ENCODE peak calls at places on chromosome 9, in ten cellular contexts. One of them, this sample, is unnamed.

GRCh38 chr9:93307468-93308157 is 123.7 kb downstream of the WNK2 start:
- DNase-seq in HTR-8/SVneo: no peak
- DNase-seq in activated naive CD4-positive, alpha-beta T cell treated with anti-CD3 and anti-CD28 coated beads, Interleukin-2, amount 10 ng/mL, durations not matched to agents 7 days and 5 days: peak
- DNase-seq in small intestine: no peak
- DNase-seq in lower leg skin: no peak
- DNase-seq in NCI-H524: no peak
- DNase-seq in sciatic nerve: no peak
- DNase-seq in HT-29: no peak
- DNase-seq in NCI-H446 treated with DMSO at 0.1 percent for 48 hours: no peak
- DNase-seq in stimulated activated CD4-positive, alpha-beta T cell treated with anti-CD3 and anti-CD28 coated beads, Interleukin-2, amount 100 ng/mL, for 48 hours: no peak
- DNase-seq in this sample: peak

GRCh38 chr9:116327702-116328440 is 174.3 kb downstream of the PAPPA start:
- DNase-seq in HTR-8/SVneo: no peak
- DNase-seq in activated naive CD4-positive, alpha-beta T cell treated with anti-CD3 and anti-CD28 coated beads, Interleukin-2, amount 10 ng/mL, durations not matched to agents 7 days and 5 days: no peak
- DNase-seq in small intestine: no peak
- DNase-seq in lower leg skin: no peak
- DNase-seq in NCI-H524: no peak
- DNase-seq in sciatic nerve: no peak
- DNase-seq in HT-29: no peak
- DNase-seq in NCI-H446 treated with DMSO at 0.1 percent for 48 hours: no peak
- DNase-seq in stimulated activated CD4-positive, alpha-beta T cell treated with anti-CD3 and anti-CD28 coated beads, Interleukin-2, amount 100 ng/mL, for 48 hours: no peak
- DNase-seq in this sample: no peak

GRCh38 chr9:130150779-130151381 is 21.3 kb upstream of the NCS1 start:
- DNase-seq in HTR-8/SVneo: no peak
- DNase-seq in activated naive CD4-positive, alpha-beta T cell treated with anti-CD3 and anti-CD28 coated beads, Interleukin-2, amount 10 ng/mL, durations not matched to agents 7 days and 5 days: no peak
- DNase-seq in small intestine: no peak
- DNase-seq in lower leg skin: no peak
- DNase-seq in NCI-H524: no peak
- DNase-seq in sciatic nerve: no peak
- DNase-seq in HT-29: no peak
- DNase-seq in NCI-H446 treated with DMSO at 0.1 percent for 48 hours: peak
- DNase-seq in stimulated activated CD4-positive, alpha-beta T cell treated with anti-CD3 and anti-CD28 coated beads, Interleukin-2, amount 100 ng/mL, for 48 hours: no peak
- DNase-seq in this sample: no peak

GRCh38 chr9:138097501-138097991 is 220.0 kb downstream of the CACNA1B start:
- DNase-seq in HTR-8/SVneo: no peak
- DNase-seq in activated naive CD4-positive, alpha-beta T cell treated with anti-CD3 and anti-CD28 coated beads, Interleukin-2, amount 10 ng/mL, durations not matched to agents 7 days and 5 days: peak
- DNase-seq in small intestine: no peak
- DNase-seq in lower leg skin: peak
- DNase-seq in NCI-H524: no peak
- DNase-seq in sciatic nerve: no peak
- DNase-seq in HT-29: no peak
- DNase-seq in NCI-H446 treated with DMSO at 0.1 percent for 48 hours: no peak
- DNase-seq in stimulated activated CD4-positive, alpha-beta T cell treated with anti-CD3 and anti-CD28 coated beads, Interleukin-2, amount 100 ng/mL, for 48 hours: no peak
- DNase-seq in this sample: peak

GRCh38 chr9:34037626-34038025 is 11.1 kb downstream of the UBAP2 start:
- DNase-seq in HTR-8/SVneo: no peak
- DNase-seq in activated naive CD4-positive, alpha-beta T cell treated with anti-CD3 and anti-CD28 coated beads, Interleukin-2, amount 10 ng/mL, durations not matched to agents 7 days and 5 days: no peak
- DNase-seq in small intestine: no peak
- DNase-seq in lower leg skin: no peak
- DNase-seq in NCI-H524: peak
- DNase-seq in sciatic nerve: no peak
- DNase-seq in HT-29: no peak
- DNase-seq in NCI-H446 treated with DMSO at 0.1 percent for 48 hours: no peak
- DNase-seq in stimulated activated CD4-positive, alpha-beta T cell treated with anti-CD3 and anti-CD28 coated beads, Interleukin-2, amount 100 ng/mL, for 48 hours: no peak
- DNase-seq in this sample: no peak

GRCh38 chr9:105643795-105644194 is 18.5 kb upstream of the TAL2 start:
- DNase-seq in HTR-8/SVneo: no peak
- DNase-seq in activated naive CD4-positive, alpha-beta T cell treated with anti-CD3 and anti-CD28 coated beads, Interleukin-2, amount 10 ng/mL, durations not matched to agents 7 days and 5 days: no peak
- DNase-seq in small intestine: no peak
- DNase-seq in lower leg skin: no peak
- DNase-seq in NCI-H524: no peak
- DNase-seq in sciatic nerve: no peak
- DNase-seq in HT-29: no peak
- DNase-seq in NCI-H446 treated with DMSO at 0.1 percent for 48 hours: no peak
- DNase-seq in stimulated activated CD4-positive, alpha-beta T cell treated with anti-CD3 and anti-CD28 coated beads, Interleukin-2, amount 100 ng/mL, for 48 hours: no peak
- DNase-seq in this sample: no peak

GRCh38 chr9:132046456-132046855 is 33.2 kb downstream of the MED27 start:
- DNase-seq in HTR-8/SVneo: no peak
- DNase-seq in activated naive CD4-positive, alpha-beta T cell treated with anti-CD3 and anti-CD28 coated beads, Interleukin-2, amount 10 ng/mL, durations not matched to agents 7 days and 5 days: no peak
- DNase-seq in small intestine: no peak
- DNase-seq in lower leg skin: no peak
- DNase-seq in NCI-H524: no peak
- DNase-seq in sciatic nerve: no peak
- DNase-seq in HT-29: no peak
- DNase-seq in NCI-H446 treated with DMSO at 0.1 percent for 48 hours: no peak
- DNase-seq in stimulated activated CD4-positive, alpha-beta T cell treated with anti-CD3 and anti-CD28 coated beads, Interleukin-2, amount 100 ng/mL, for 48 hours: no peak
- DNase-seq in this sample: no peak

GRCh38 chr9:111807197-111807596 is 12.5 kb upstream of the SHOC1 start:
- DNase-seq in HTR-8/SVneo: no peak
- DNase-seq in activated naive CD4-positive, alpha-beta T cell treated with anti-CD3 and anti-CD28 coated beads, Interleukin-2, amount 10 ng/mL, durations not matched to agents 7 days and 5 days: no peak
- DNase-seq in small intestine: no peak
- DNase-seq in lower leg skin: no peak
- DNase-seq in NCI-H524: no peak
- DNase-seq in sciatic nerve: no peak
- DNase-seq in HT-29: peak
- DNase-seq in NCI-H446 treated with DMSO at 0.1 percent for 48 hours: no peak
- DNase-seq in stimulated activated CD4-positive, alpha-beta T cell treated with anti-CD3 and anti-CD28 coated beads, Interleukin-2, amount 100 ng/mL, for 48 hours: no peak
- DNase-seq in this sample: no peak

GRCh38 chr9:95264954-95265615 is 52.4 kb downstream of the FANCC start:
- DNase-seq in HTR-8/SVneo: peak
- DNase-seq in activated naive CD4-positive, alpha-beta T cell treated with anti-CD3 and anti-CD28 coated beads, Interleukin-2, amount 10 ng/mL, durations not matched to agents 7 days and 5 days: no peak
- DNase-seq in small intestine: no peak
- DNase-seq in lower leg skin: no peak
- DNase-seq in NCI-H524: no peak
- DNase-seq in sciatic nerve: no peak
- DNase-seq in HT-29: peak
- DNase-seq in NCI-H446 treated with DMSO at 0.1 percent for 48 hours: no peak
- DNase-seq in stimulated activated CD4-positive, alpha-beta T cell treated with anti-CD3 and anti-CD28 coated beads, Interleukin-2, amount 100 ng/mL, for 48 hours: no peak
- DNase-seq in this sample: no peak

GRCh38 chr9:33273972-33274328 is 9.1 kb downstream of the CHMP5 start:
- DNase-seq in HTR-8/SVneo: no peak
- DNase-seq in activated naive CD4-positive, alpha-beta T cell treated with anti-CD3 and anti-CD28 coated beads, Interleukin-2, amount 10 ng/mL, durations not matched to agents 7 days and 5 days: no peak
- DNase-seq in small intestine: no peak
- DNase-seq in lower leg skin: no peak
- DNase-seq in NCI-H524: no peak
- DNase-seq in sciatic nerve: no peak
- DNase-seq in HT-29: no peak
- DNase-seq in NCI-H446 treated with DMSO at 0.1 percent for 48 hours: no peak
- DNase-seq in stimulated activated CD4-positive, alpha-beta T cell treated with anti-CD3 and anti-CD28 coated beads, Interleukin-2, amount 100 ng/mL, for 48 hours: no peak
- DNase-seq in this sample: no peak

GRCh38 chr9:109355564-109356297 is 34.9 kb upstream of the EPB41L4B start:
- DNase-seq in HTR-8/SVneo: no peak
- DNase-seq in activated naive CD4-positive, alpha-beta T cell treated with anti-CD3 and anti-CD28 coated beads, Interleukin-2, amount 10 ng/mL, durations not matched to agents 7 days and 5 days: no peak
- DNase-seq in small intestine: no peak
- DNase-seq in lower leg skin: peak
- DNase-seq in NCI-H524: peak
- DNase-seq in sciatic nerve: no peak
- DNase-seq in HT-29: no peak
- DNase-seq in NCI-H446 treated with DMSO at 0.1 percent for 48 hours: no peak
- DNase-seq in stimulated activated CD4-positive, alpha-beta T cell treated with anti-CD3 and anti-CD28 coated beads, Interleukin-2, amount 100 ng/mL, for 48 hours: no peak
- DNase-seq in this sample: no peak

GRCh38 chr9:135893104-135893503 is 14.2 kb downstream of the CAMSAP1 start:
- DNase-seq in HTR-8/SVneo: no peak
- DNase-seq in activated naive CD4-positive, alpha-beta T cell treated with anti-CD3 and anti-CD28 coated beads, Interleukin-2, amount 10 ng/mL, durations not matched to agents 7 days and 5 days: no peak
- DNase-seq in small intestine: no peak
- DNase-seq in lower leg skin: no peak
- DNase-seq in NCI-H524: no peak
- DNase-seq in sciatic nerve: no peak
- DNase-seq in HT-29: no peak
- DNase-seq in NCI-H446 treated with DMSO at 0.1 percent for 48 hours: no peak
- DNase-seq in stimulated activated CD4-positive, alpha-beta T cell treated with anti-CD3 and anti-CD28 coated beads, Interleukin-2, amount 100 ng/mL, for 48 hours: no peak
- DNase-seq in this sample: no peak

GRCh38 chr9:134154262-134154701 is 10.1 kb downstream of the RNU6ATAC start:
- DNase-seq in HTR-8/SVneo: no peak
- DNase-seq in activated naive CD4-positive, alpha-beta T cell treated with anti-CD3 and anti-CD28 coated beads, Interleukin-2, amount 10 ng/mL, durations not matched to agents 7 days and 5 days: no peak
- DNase-seq in small intestine: no peak
- DNase-seq in lower leg skin: no peak
- DNase-seq in NCI-H524: no peak
- DNase-seq in sciatic nerve: no peak
- DNase-seq in HT-29: no peak
- DNase-seq in NCI-H446 treated with DMSO at 0.1 percent for 48 hours: no peak
- DNase-seq in stimulated activated CD4-positive, alpha-beta T cell treated with anti-CD3 and anti-CD28 coated beads, Interleukin-2, amount 100 ng/mL, for 48 hours: no peak
- DNase-seq in this sample: no peak

GRCh38 chr9:92033307-92033706 is 81.9 kb downstream of the SPTLC1 start:
- DNase-seq in HTR-8/SVneo: no peak
- DNase-seq in activated naive CD4-positive, alpha-beta T cell treated with anti-CD3 and anti-CD28 coated beads, Interleukin-2, amount 10 ng/mL, durations not matched to agents 7 days and 5 days: no peak
- DNase-seq in small intestine: no peak
- DNase-seq in lower leg skin: no peak
- DNase-seq in NCI-H524: no peak
- DNase-seq in sciatic nerve: no peak
- DNase-seq in HT-29: no peak
- DNase-seq in NCI-H446 treated with DMSO at 0.1 percent for 48 hours: no peak
- DNase-seq in stimulated activated CD4-positive, alpha-beta T cell treated with anti-CD3 and anti-CD28 coated beads, Interleukin-2, amount 100 ng/mL, for 48 hours: no peak
- DNase-seq in this sample: no peak

GRCh38 chr9:16321461-16322119 is 548.9 kb downstream of the BNC2 start:
- DNase-seq in HTR-8/SVneo: peak
- DNase-seq in activated naive CD4-positive, alpha-beta T cell treated with anti-CD3 and anti-CD28 coated beads, Interleukin-2, amount 10 ng/mL, durations not matched to agents 7 days and 5 days: no peak
- DNase-seq in small intestine: no peak
- DNase-seq in lower leg skin: peak
- DNase-seq in NCI-H524: no peak
- DNase-seq in sciatic nerve: no peak
- DNase-seq in HT-29: no peak
- DNase-seq in NCI-H446 treated with DMSO at 0.1 percent for 48 hours: no peak
- DNase-seq in stimulated activated CD4-positive, alpha-beta T cell treated with anti-CD3 and anti-CD28 coated beads, Interleukin-2, amount 100 ng/mL, for 48 hours: no peak
- DNase-seq in this sample: no peak

GRCh38 chr9:126694206-126695081 is 80.7 kb downstream of the LMX1B start:
- DNase-seq in HTR-8/SVneo: no peak
- DNase-seq in activated naive CD4-positive, alpha-beta T cell treated with anti-CD3 and anti-CD28 coated beads, Interleukin-2, amount 10 ng/mL, durations not matched to agents 7 days and 5 days: no peak
- DNase-seq in small intestine: no peak
- DNase-seq in lower leg skin: no peak
- DNase-seq in NCI-H524: no peak
- DNase-seq in sciatic nerve: no peak
- DNase-seq in HT-29: no peak
- DNase-seq in NCI-H446 treated with DMSO at 0.1 percent for 48 hours: no peak
- DNase-seq in stimulated activated CD4-positive, alpha-beta T cell treated with anti-CD3 and anti-CD28 coated beads, Interleukin-2, amount 100 ng/mL, for 48 hours: no peak
- DNase-seq in this sample: no peak

GRCh38 chr9:129242971-129243561 is 65.0 kb upstream of the IER5L start:
- DNase-seq in HTR-8/SVneo: no peak
- DNase-seq in activated naive CD4-positive, alpha-beta T cell treated with anti-CD3 and anti-CD28 coated beads, Interleukin-2, amount 10 ng/mL, durations not matched to agents 7 days and 5 days: no peak
- DNase-seq in small intestine: no peak
- DNase-seq in lower leg skin: peak
- DNase-seq in NCI-H524: no peak
- DNase-seq in sciatic nerve: peak
- DNase-seq in HT-29: no peak
- DNase-seq in NCI-H446 treated with DMSO at 0.1 percent for 48 hours: no peak
- DNase-seq in stimulated activated CD4-positive, alpha-beta T cell treated with anti-CD3 and anti-CD28 coated beads, Interleukin-2, amount 100 ng/mL, for 48 hours: no peak
- DNase-seq in this sample: no peak

GRCh38 chr9:93479726-93480125 is 26.3 kb upstream of the FAM120AOS start:
- DNase-seq in HTR-8/SVneo: no peak
- DNase-seq in activated naive CD4-positive, alpha-beta T cell treated with anti-CD3 and anti-CD28 coated beads, Interleukin-2, amount 10 ng/mL, durations not matched to agents 7 days and 5 days: no peak
- DNase-seq in small intestine: no peak
- DNase-seq in lower leg skin: no peak
- DNase-seq in NCI-H524: no peak
- DNase-seq in sciatic nerve: no peak
- DNase-seq in HT-29: no peak
- DNase-seq in NCI-H446 treated with DMSO at 0.1 percent for 48 hours: no peak
- DNase-seq in stimulated activated CD4-positive, alpha-beta T cell treated with anti-CD3 and anti-CD28 coated beads, Interleukin-2, amount 100 ng/mL, for 48 hours: no peak
- DNase-seq in this sample: no peak

GRCh38 chr9:136845465-136846261 is 3.4 kb downstream of the AJM1 start:
- DNase-seq in HTR-8/SVneo: no peak
- DNase-seq in activated naive CD4-positive, alpha-beta T cell treated with anti-CD3 and anti-CD28 coated beads, Interleukin-2, amount 10 ng/mL, durations not matched to agents 7 days and 5 days: no peak
- DNase-seq in small intestine: no peak
- DNase-seq in lower leg skin: no peak
- DNase-seq in NCI-H524: no peak
- DNase-seq in sciatic nerve: no peak
- DNase-seq in HT-29: no peak
- DNase-seq in NCI-H446 treated with DMSO at 0.1 percent for 48 hours: no peak
- DNase-seq in stimulated activated CD4-positive, alpha-beta T cell treated with anti-CD3 and anti-CD28 coated beads, Interleukin-2, amount 100 ng/mL, for 48 hours: no peak
- DNase-seq in this sample: no peak

GRCh38 chr9:116403171-116403570 is 249.6 kb downstream of the PAPPA start:
- DNase-seq in HTR-8/SVneo: no peak
- DNase-seq in activated naive CD4-positive, alpha-beta T cell treated with anti-CD3 and anti-CD28 coated beads, Interleukin-2, amount 10 ng/mL, durations not matched to agents 7 days and 5 days: no peak
- DNase-seq in small intestine: no peak
- DNase-seq in lower leg skin: no peak
- DNase-seq in NCI-H524: no peak
- DNase-seq in sciatic nerve: no peak
- DNase-seq in HT-29: no peak
- DNase-seq in NCI-H446 treated with DMSO at 0.1 percent for 48 hours: no peak
- DNase-seq in stimulated activated CD4-positive, alpha-beta T cell treated with anti-CD3 and anti-CD28 coated beads, Interleukin-2, amount 100 ng/mL, for 48 hours: no peak
- DNase-seq in this sample: no peak

GRCh38 chr9:114130624-114131277 is 24.6 kb upstream of the COL27A1 start:
- DNase-seq in HTR-8/SVneo: no peak
- DNase-seq in activated naive CD4-positive, alpha-beta T cell treated with anti-CD3 and anti-CD28 coated beads, Interleukin-2, amount 10 ng/mL, durations not matched to agents 7 days and 5 days: no peak
- DNase-seq in small intestine: no peak
- DNase-seq in lower leg skin: no peak
- DNase-seq in NCI-H524: no peak
- DNase-seq in sciatic nerve: no peak
- DNase-seq in HT-29: no peak
- DNase-seq in NCI-H446 treated with DMSO at 0.1 percent for 48 hours: no peak
- DNase-seq in stimulated activated CD4-positive, alpha-beta T cell treated with anti-CD3 and anti-CD28 coated beads, Interleukin-2, amount 100 ng/mL, for 48 hours: no peak
- DNase-seq in this sample: no peak

GRCh38 chr9:77156646-77157371 is 20.5 kb upstream of the VPS13A start:
- DNase-seq in HTR-8/SVneo: no peak
- DNase-seq in activated naive CD4-positive, alpha-beta T cell treated with anti-CD3 and anti-CD28 coated beads, Interleukin-2, amount 10 ng/mL, durations not matched to agents 7 days and 5 days: no peak
- DNase-seq in small intestine: peak
- DNase-seq in lower leg skin: no peak
- DNase-seq in NCI-H524: no peak
- DNase-seq in sciatic nerve: no peak
- DNase-seq in HT-29: no peak
- DNase-seq in NCI-H446 treated with DMSO at 0.1 percent for 48 hours: no peak
- DNase-seq in stimulated activated CD4-positive, alpha-beta T cell treated with anti-CD3 and anti-CD28 coated beads, Interleukin-2, amount 100 ng/mL, for 48 hours: no peak
- DNase-seq in this sample: no peak

GRCh38 chr9:130366072-130366471 is 78.7 kb upstream of the ASS1 start:
- DNase-seq in HTR-8/SVneo: no peak
- DNase-seq in activated naive CD4-positive, alpha-beta T cell treated with anti-CD3 and anti-CD28 coated beads, Interleukin-2, amount 10 ng/mL, durations not matched to agents 7 days and 5 days: no peak
- DNase-seq in small intestine: no peak
- DNase-seq in lower leg skin: no peak
- DNase-seq in NCI-H524: no peak
- DNase-seq in sciatic nerve: no peak
- DNase-seq in HT-29: no peak
- DNase-seq in NCI-H446 treated with DMSO at 0.1 percent for 48 hours: no peak
- DNase-seq in stimulated activated CD4-positive, alpha-beta T cell treated with anti-CD3 and anti-CD28 coated beads, Interleukin-2, amount 100 ng/mL, for 48 hours: no peak
- DNase-seq in this sample: no peak

GRCh38 chr9:36987891-36988290 is 46.2 kb downstream of the PAX5 start:
- DNase-seq in HTR-8/SVneo: no peak
- DNase-seq in activated naive CD4-positive, alpha-beta T cell treated with anti-CD3 and anti-CD28 coated beads, Interleukin-2, amount 10 ng/mL, durations not matched to agents 7 days and 5 days: no peak
- DNase-seq in small intestine: no peak
- DNase-seq in lower leg skin: no peak
- DNase-seq in NCI-H524: no peak
- DNase-seq in sciatic nerve: no peak
- DNase-seq in HT-29: no peak
- DNase-seq in NCI-H446 treated with DMSO at 0.1 percent for 48 hours: no peak
- DNase-seq in stimulated activated CD4-positive, alpha-beta T cell treated with anti-CD3 and anti-CD28 coated beads, Interleukin-2, amount 100 ng/mL, for 48 hours: no peak
- DNase-seq in this sample: no peak

GRCh38 chr9:110590816-110591215 is 11.3 kb upstream of the SVEP1 start:
- DNase-seq in HTR-8/SVneo: no peak
- DNase-seq in activated naive CD4-positive, alpha-beta T cell treated with anti-CD3 and anti-CD28 coated beads, Interleukin-2, amount 10 ng/mL, durations not matched to agents 7 days and 5 days: no peak
- DNase-seq in small intestine: no peak
- DNase-seq in lower leg skin: no peak
- DNase-seq in NCI-H524: no peak
- DNase-seq in sciatic nerve: no peak
- DNase-seq in HT-29: no peak
- DNase-seq in NCI-H446 treated with DMSO at 0.1 percent for 48 hours: no peak
- DNase-seq in stimulated activated CD4-positive, alpha-beta T cell treated with anti-CD3 and anti-CD28 coated beads, Interleukin-2, amount 100 ng/mL, for 48 hours: no peak
- DNase-seq in this sample: no peak

GRCh38 chr9:111605041-111605559 is 5.7 kb upstream of the PTGR1 start:
- DNase-seq in HTR-8/SVneo: no peak
- DNase-seq in activated naive CD4-positive, alpha-beta T cell treated with anti-CD3 and anti-CD28 coated beads, Interleukin-2, amount 10 ng/mL, durations not matched to agents 7 days and 5 days: no peak
- DNase-seq in small intestine: peak
- DNase-seq in lower leg skin: no peak
- DNase-seq in NCI-H524: no peak
- DNase-seq in sciatic nerve: no peak
- DNase-seq in HT-29: peak
- DNase-seq in NCI-H446 treated with DMSO at 0.1 percent for 48 hours: no peak
- DNase-seq in stimulated activated CD4-positive, alpha-beta T cell treated with anti-CD3 and anti-CD28 coated beads, Interleukin-2, amount 100 ng/mL, for 48 hours: no peak
- DNase-seq in this sample: no peak

GRCh38 chr9:130437011-130437784 is 7.6 kb upstream of the ASS1 start:
- DNase-seq in HTR-8/SVneo: no peak
- DNase-seq in activated naive CD4-positive, alpha-beta T cell treated with anti-CD3 and anti-CD28 coated beads, Interleukin-2, amount 10 ng/mL, durations not matched to agents 7 days and 5 days: no peak
- DNase-seq in small intestine: no peak
- DNase-seq in lower leg skin: no peak
- DNase-seq in NCI-H524: no peak
- DNase-seq in sciatic nerve: no peak
- DNase-seq in HT-29: no peak
- DNase-seq in NCI-H446 treated with DMSO at 0.1 percent for 48 hours: no peak
- DNase-seq in stimulated activated CD4-positive, alpha-beta T cell treated with anti-CD3 and anti-CD28 coated beads, Interleukin-2, amount 100 ng/mL, for 48 hours: no peak
- DNase-seq in this sample: no peak

GRCh38 chr9:38344566-38345324 is 47.8 kb upstream of the ALDH1B1 start:
- DNase-seq in HTR-8/SVneo: no peak
- DNase-seq in activated naive CD4-positive, alpha-beta T cell treated with anti-CD3 and anti-CD28 coated beads, Interleukin-2, amount 10 ng/mL, durations not matched to agents 7 days and 5 days: no peak
- DNase-seq in small intestine: no peak
- DNase-seq in lower leg skin: no peak
- DNase-seq in NCI-H524: no peak
- DNase-seq in sciatic nerve: no peak
- DNase-seq in HT-29: no peak
- DNase-seq in NCI-H446 treated with DMSO at 0.1 percent for 48 hours: no peak
- DNase-seq in stimulated activated CD4-positive, alpha-beta T cell treated with anti-CD3 and anti-CD28 coated beads, Interleukin-2, amount 100 ng/mL, for 48 hours: no peak
- DNase-seq in this sample: no peak

This sample was measured in head of caudate nucleus.